ENCODE peak calls at places on chromosomes 6 and 20, in six cellular contexts. F, K, A, J, W and U are unnamed samples. For H3K36me3 and H3K27me3, the result is how much of the 10 kb centered on the place peaks cover.

GRCh38 chr6:7446056-7446455 is 56.4 kb downstream of the RIOK1 start:
- DNase-seq in K (no peak), A (no peak), F (no peak), J (no peak), W (no peak), U (no peak)

GRCh38 chr20:59723607-59724456 is 119.5 kb downstream of the PHACTR3 start:
- DNase-seq in K (no peak), F (no peak), W (no peak), J (peak), A (no peak), U (no peak)

GRCh38 chr20:19502169-19502568 is 255.9 kb upstream of the RIN2 start:
- DNase-seq in K (no peak), A (no peak), J (no peak), F (no peak), W (no peak), U (no peak)

GRCh38 chr6:156876302-156876701 is 99.1 kb downstream of the ARID1B start:
- DNase-seq in K (no peak), F (no peak), J (peak), W (no peak), A (peak), U (no peak)

GRCh38 chr20:23257848-23258746 is 92.5 kb upstream of the NXT1 start:
- DNase-seq in K (no peak), J (peak), W (peak), A (no peak), F (no peak), U (no peak)

GRCh38 chr6:33028220-33028849 is 18.9 kb upstream of the HLA-DOA start:
- DNase-seq in A (no peak), W (no peak), F (no peak), K (no peak), J (no peak), U (no peak)

GRCh38 chr6:148200302-148200701 is 142.3 kb upstream of the SASH1 start:
- DNase-seq in F (no peak), A (no peak), J (no peak), K (no peak), W (no peak), U (no peak)

GRCh38 chr6:147651249-147652063 is 143.0 kb downstream of the SAMD5 start:
- DNase-seq in K (no peak), F (no peak), J (peak), W (peak), A (peak), U (no peak)

GRCh38 chr6:31317036-31317435 is 39.9 kb downstream of the HLA-B start:
- DNase-seq in J (no peak), K (no peak), F (no peak), A (no peak), W (no peak), U (no peak)

GRCh38 chr6:128710305-128710704 is 172.6 kb upstream of the LAMA2 start:
- DNase-seq in A (no peak), K (no peak), J (no peak), W (peak), F (no peak), U (no peak)

GRCh38 chr6:21808551-21809181 is 215.1 kb downstream of the SOX4 start:
- DNase-seq in J (no peak), A (no peak), F (no peak), K (no peak), W (no peak), U (no peak)

GRCh38 chr20:46953596-46953995 is 59.0 kb downstream of the EYA2 start:
- DNase-seq in F (no peak), K (no peak), A (no peak), J (no peak), W (no peak), U (no peak)

GRCh38 chr20:46955601-46956556 is 61.2 kb downstream of the EYA2 start:
- DNase-seq in K (no peak), F (no peak), A (no peak), W (peak), J (no peak), U (no peak)

GRCh38 chr20:46954490-46955038 is 59.9 kb downstream of the EYA2 start:
- DNase-seq in K (no peak), W (peak), J (no peak), A (no peak), F (no peak), U (no peak)

GRCh38 chr20:46951405-46951804 is 56.8 kb downstream of the EYA2 start:
- DNase-seq in K (no peak), J (no peak), A (no peak), W (peak), F (no peak), U (no peak)

DNA sequence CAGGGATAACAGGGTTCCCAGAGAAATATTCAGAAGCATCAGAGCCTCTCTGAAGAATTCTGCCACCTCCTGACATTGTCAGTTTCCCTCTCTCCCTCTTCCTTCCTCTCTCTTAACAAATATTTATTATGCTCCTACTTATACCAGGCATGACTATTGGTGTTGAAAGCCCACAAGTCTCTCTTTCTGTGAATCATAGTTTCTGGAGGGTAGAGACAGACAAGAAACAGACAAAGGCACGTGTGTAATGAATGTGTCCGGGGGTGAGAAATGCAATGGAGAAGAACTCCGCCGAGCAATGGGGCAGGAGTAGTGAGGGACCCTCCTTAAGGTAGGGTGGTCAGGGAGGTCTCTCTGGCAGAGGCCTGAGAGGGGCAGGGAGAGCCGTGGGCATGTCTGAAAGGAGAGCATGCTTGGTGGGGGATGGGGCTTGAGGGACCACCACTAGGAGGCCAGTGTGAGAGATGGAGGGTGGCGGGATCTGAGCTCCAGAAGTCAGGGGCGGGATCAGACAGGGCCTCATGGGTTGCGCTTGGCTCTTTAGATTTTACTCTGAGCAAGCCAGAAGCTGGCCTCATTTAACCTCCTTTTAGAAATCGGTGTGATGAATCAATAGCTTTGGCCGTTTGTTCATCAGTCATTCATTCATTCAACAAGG is 57.3 kb downstream of the EYA2 start:
- DNase-seq in W (peak), F (no peak), J (no peak), K (no peak), A (no peak), U (no peak)
- H3K36me3 ChIP-seq in W (under half), F (under half), J (under half), K (under half), A (under half), U (under half)

DNA sequence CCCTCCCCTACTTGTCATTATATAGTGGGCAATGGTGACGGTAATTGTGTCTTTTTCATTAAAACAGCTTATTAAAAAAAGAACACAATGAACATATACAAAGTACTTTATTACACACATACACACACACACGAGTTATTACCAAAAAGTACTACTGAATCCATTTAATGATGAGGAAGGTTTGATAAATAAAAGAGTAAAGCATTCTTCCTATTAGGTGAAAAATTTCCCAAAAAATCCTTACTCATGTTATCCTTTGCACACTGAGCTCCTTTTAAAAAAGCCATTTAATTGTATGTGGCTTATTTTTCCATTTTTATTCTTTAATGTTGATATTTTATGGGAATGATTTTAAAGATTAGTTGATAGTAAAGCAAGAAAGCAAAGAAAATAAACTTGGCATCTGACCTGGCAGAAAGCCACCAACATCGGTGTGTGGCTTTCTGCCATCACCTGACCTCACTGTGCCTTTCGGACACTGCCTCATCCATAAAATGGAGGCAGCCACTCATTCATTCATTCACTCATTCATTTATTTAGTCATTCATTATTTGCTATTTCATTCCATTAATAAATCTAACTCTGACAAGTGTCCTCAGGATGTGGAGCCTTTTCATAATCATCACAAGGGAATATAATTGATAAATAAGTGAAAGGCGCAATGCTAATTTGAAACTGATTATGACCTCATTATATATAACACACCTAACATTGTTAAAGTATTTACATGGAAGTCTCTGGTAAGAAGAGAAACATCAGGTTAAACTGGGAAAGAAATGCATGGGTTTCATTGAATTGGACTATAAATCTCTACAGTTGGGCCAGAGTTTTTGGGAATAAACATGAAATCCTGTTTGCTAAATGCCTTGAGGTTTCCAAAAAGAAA is 727 bp upstream of the SGK1 start:
- DNase-seq in W (no peak), K (no peak), A (no peak), F (no peak), J (no peak), U (no peak)
- H3K4me2 ChIP-seq in W (peak), K (no peak), A (peak), F (peak), J (no peak), U (peak)

GRCh38 chr20:699811-700338 is 24.3 kb upstream of the SCRT2 start:
- DNase-seq in K (no peak), A (peak), J (peak), F (no peak), W (no peak), U (no peak)
- H3K27me3 ChIP-seq in K (under half), A (under half), J (under half), F (under half), W (under half), U (under half)

GRCh38 chr20:39038495-39038894 is 76.4 kb downstream of the DHX35 start:
- DNase-seq in A (no peak), K (no peak), F (no peak), W (no peak), J (no peak), U (no peak)

GRCh38 chr20:39032997-39033396 is 70.9 kb downstream of the DHX35 start:
- DNase-seq in K (no peak), W (no peak), A (no peak), F (no peak), J (no peak), U (no peak)

GRCh38 chr20:39038047-39038446 is 75.9 kb downstream of the DHX35 start:
- DNase-seq in W (no peak), K (no peak), F (no peak), A (no peak), J (no peak), U (no peak)

GRCh38 chr20:39036851-39037250 is 74.7 kb downstream of the DHX35 start:
- DNase-seq in K (no peak), J (no peak), A (no peak), W (peak), F (no peak), U (no peak)

GRCh38 chr20:39036011-39036410 is 73.9 kb downstream of the DHX35 start:
- DNase-seq in K (no peak), W (peak), A (no peak), F (no peak), J (no peak), U (no peak)
- H3K36me3 ChIP-seq in K (under half), W (under half), A (under half), F (under half), J (under half), U (under half)